ENCODE peak calls at places on chromosome 22, in nine cellular contexts. One of them, this sample, is unnamed. For H3K9me3, the result is how much of the 10 kb centered on the place peaks cover.

GRCh38 chr22:25048659-25049657 is 96.4 kb downstream of the KIAA1671 start:
- DNase-seq in heart left ventricle: peak
- DNase-seq in sigmoid colon: no peak
- DNase-seq in endodermal cell: peak
- DNase-seq in A549: peak
- DNase-seq in upper lobe of right lung: peak
- DNase-seq in IMR-90: peak
- DNase-seq in left ventricle myocardium inferior: peak
- DNase-seq in HCT116: peak
- DNase-seq in this sample: peak

GRCh38 chr22:23305922-23306374 is 125.6 kb downstream of the BCR start:
- DNase-seq in heart left ventricle: peak
- DNase-seq in sigmoid colon: peak
- DNase-seq in endodermal cell: no peak
- DNase-seq in A549: no peak
- DNase-seq in upper lobe of right lung: peak
- DNase-seq in IMR-90: peak
- DNase-seq in left ventricle myocardium inferior: peak
- DNase-seq in HCT116: no peak
- DNase-seq in this sample: no peak

GRCh38 chr22:41458161-41458728 is 10.2 kb downstream of the PHF5A start:
- DNase-seq in heart left ventricle: no peak
- DNase-seq in sigmoid colon: no peak
- DNase-seq in endodermal cell: no peak
- DNase-seq in A549: no peak
- DNase-seq in upper lobe of right lung: no peak
- DNase-seq in IMR-90: no peak
- DNase-seq in left ventricle myocardium inferior: no peak
- DNase-seq in HCT116: no peak
- DNase-seq in this sample: no peak

GRCh38 chr22:41445171-41446056 is 1.2 kb downstream of the TOB2 start:
- DNase-seq in heart left ventricle: peak
- DNase-seq in sigmoid colon: peak
- DNase-seq in endodermal cell: peak
- DNase-seq in A549: no peak
- DNase-seq in upper lobe of right lung: no peak
- DNase-seq in IMR-90: no peak
- DNase-seq in left ventricle myocardium inferior: peak
- DNase-seq in HCT116: no peak
- DNase-seq in this sample: peak

GRCh38 chr22:39301108-39301507 is 18.3 kb downstream of the RPL3 start:
- DNase-seq in heart left ventricle: no peak
- DNase-seq in sigmoid colon: no peak
- DNase-seq in endodermal cell: no peak
- DNase-seq in A549: no peak
- DNase-seq in upper lobe of right lung: no peak
- DNase-seq in IMR-90: no peak
- DNase-seq in left ventricle myocardium inferior: no peak
- DNase-seq in HCT116: no peak
- DNase-seq in this sample: no peak

GRCh38 chr22:17921871-17922821 is 102.2 kb downstream of the MICAL3 start:
- DNase-seq in heart left ventricle: peak
- DNase-seq in sigmoid colon: no peak
- DNase-seq in endodermal cell: peak
- DNase-seq in A549: no peak
- DNase-seq in upper lobe of right lung: no peak
- DNase-seq in IMR-90: no peak
- DNase-seq in left ventricle myocardium inferior: peak
- DNase-seq in HCT116: no peak
- DNase-seq in this sample: no peak

GRCh38 chr22:39352301-39352867 is 2.6 kb downstream of the SYNGR1 start:
- DNase-seq in heart left ventricle: no peak
- DNase-seq in sigmoid colon: no peak
- DNase-seq in endodermal cell: no peak
- DNase-seq in A549: no peak
- DNase-seq in upper lobe of right lung: no peak
- DNase-seq in IMR-90: no peak
- DNase-seq in left ventricle myocardium inferior: no peak
- DNase-seq in HCT116: no peak
- DNase-seq in this sample: no peak

GRCh38 chr22:27881404-27881803 is 37.7 kb downstream of the PITPNB start:
- DNase-seq in heart left ventricle: no peak
- DNase-seq in sigmoid colon: peak
- DNase-seq in endodermal cell: no peak
- DNase-seq in A549: no peak
- DNase-seq in upper lobe of right lung: no peak
- DNase-seq in IMR-90: peak
- DNase-seq in left ventricle myocardium inferior: peak
- DNase-seq in HCT116: no peak
- DNase-seq in this sample: peak

GRCh38 chr22:19608114-19608494 is 83.9 kb upstream of the CLDN5 start:
- DNase-seq in heart left ventricle: no peak
- DNase-seq in sigmoid colon: no peak
- DNase-seq in endodermal cell: no peak
- DNase-seq in A549: no peak
- DNase-seq in upper lobe of right lung: no peak
- DNase-seq in IMR-90: no peak
- DNase-seq in left ventricle myocardium inferior: no peak
- DNase-seq in HCT116: no peak
- DNase-seq in this sample: no peak

GRCh38 chr22:40001800-40002577 is 7.2 kb downstream of the FAM83F start:
- DNase-seq in heart left ventricle: no peak
- DNase-seq in sigmoid colon: no peak
- DNase-seq in endodermal cell: no peak
- DNase-seq in A549: no peak
- DNase-seq in upper lobe of right lung: no peak
- DNase-seq in IMR-90: no peak
- DNase-seq in left ventricle myocardium inferior: no peak
- DNase-seq in HCT116: no peak
- DNase-seq in this sample: no peak

GRCh38 chr22:24037851-24038765 is 27.0 kb downstream of the CABIN1 start:
- DNase-seq in heart left ventricle: peak
- DNase-seq in sigmoid colon: no peak
- DNase-seq in endodermal cell: peak
- DNase-seq in A549: no peak
- DNase-seq in upper lobe of right lung: no peak
- DNase-seq in IMR-90: no peak
- DNase-seq in left ventricle myocardium inferior: no peak
- DNase-seq in HCT116: no peak
- DNase-seq in this sample: no peak

GRCh38 chr22:24060375-24060788 is 49.3 kb downstream of the CABIN1 start:
- DNase-seq in heart left ventricle: no peak
- DNase-seq in sigmoid colon: no peak
- DNase-seq in endodermal cell: no peak
- DNase-seq in A549: no peak
- DNase-seq in upper lobe of right lung: no peak
- DNase-seq in IMR-90: peak
- DNase-seq in left ventricle myocardium inferior: no peak
- DNase-seq in HCT116: no peak
- DNase-seq in this sample: peak

GRCh38 chr22:47259049-47259448 is 496.6 kb downstream of the TBC1D22A start:
- DNase-seq in heart left ventricle: no peak
- DNase-seq in sigmoid colon: no peak
- DNase-seq in endodermal cell: no peak
- DNase-seq in A549: no peak
- DNase-seq in upper lobe of right lung: no peak
- DNase-seq in IMR-90: no peak
- DNase-seq in left ventricle myocardium inferior: no peak
- DNase-seq in HCT116: no peak
- DNase-seq in this sample: no peak

GRCh38 chr22:20200411-20200810 is 49.6 kb upstream of the CCDC188 start:
- DNase-seq in heart left ventricle: no peak
- DNase-seq in sigmoid colon: no peak
- DNase-seq in endodermal cell: no peak
- DNase-seq in A549: no peak
- DNase-seq in upper lobe of right lung: no peak
- DNase-seq in IMR-90: no peak
- DNase-seq in left ventricle myocardium inferior: no peak
- DNase-seq in HCT116: no peak
- DNase-seq in this sample: no peak

GRCh38 chr22:23054531-23055257 is 15.6 kb upstream of the GNAZ start:
- DNase-seq in heart left ventricle: no peak
- DNase-seq in sigmoid colon: no peak
- DNase-seq in endodermal cell: peak
- DNase-seq in A549: no peak
- DNase-seq in upper lobe of right lung: peak
- DNase-seq in IMR-90: no peak
- DNase-seq in left ventricle myocardium inferior: no peak
- DNase-seq in HCT116: no peak
- DNase-seq in this sample: no peak

GRCh38 chr22:24816841-24817240 is 10.8 kb downstream of the SGSM1 start:
- DNase-seq in heart left ventricle: no peak
- DNase-seq in sigmoid colon: peak
- DNase-seq in endodermal cell: no peak
- DNase-seq in A549: no peak
- DNase-seq in upper lobe of right lung: no peak
- DNase-seq in IMR-90: no peak
- DNase-seq in left ventricle myocardium inferior: no peak
- DNase-seq in HCT116: no peak
- DNase-seq in this sample: no peak

DNA sequence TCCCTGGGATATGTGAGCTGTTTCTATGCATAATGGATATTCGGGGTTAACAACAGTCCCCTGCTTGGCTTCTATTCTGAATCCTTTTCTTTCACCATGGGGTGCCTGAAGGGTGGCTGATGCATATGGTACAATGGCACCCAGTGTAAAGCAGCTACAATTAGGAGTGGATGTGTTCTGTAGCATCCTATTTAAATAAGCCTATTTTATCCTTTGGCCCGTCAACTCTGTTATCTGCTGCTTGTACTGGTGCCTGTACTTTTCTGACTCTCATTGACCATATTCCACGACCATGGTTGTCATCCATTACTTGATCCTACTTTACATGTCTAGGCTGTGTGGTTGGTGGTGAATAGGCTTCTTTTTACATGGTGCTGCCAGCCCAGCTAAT is 1.3 kb downstream of the TUG1 start:
- DNase-seq in heart left ventricle: no peak
- DNase-seq in sigmoid colon: no peak
- DNase-seq in endodermal cell: no peak
- DNase-seq in A549: no peak
- DNase-seq in upper lobe of right lung: no peak
- DNase-seq in IMR-90: no peak
- DNase-seq in left ventricle myocardium inferior: no peak
- DNase-seq in HCT116: no peak
- DNase-seq in this sample: no peak
- H3K9me3 ChIP-seq in heart left ventricle: half or more
- H3K9me3 ChIP-seq in sigmoid colon: under half
- H3K9me3 ChIP-seq in endodermal cell: half or more
- H3K9me3 ChIP-seq in A549: half or more
- H3K9me3 ChIP-seq in upper lobe of right lung: under half
- H3K9me3 ChIP-seq in IMR-90: under half
- H3K9me3 ChIP-seq in left ventricle myocardium inferior: half or more
- H3K9me3 ChIP-seq in HCT116: half or more
- H3K9me3 ChIP-seq in this sample: half or more

GRCh38 chr22:45051419-45051818 is 41.6 kb upstream of the PHF21B start:
- DNase-seq in heart left ventricle: no peak
- DNase-seq in sigmoid colon: no peak
- DNase-seq in endodermal cell: no peak
- DNase-seq in A549: no peak
- DNase-seq in upper lobe of right lung: no peak
- DNase-seq in IMR-90: no peak
- DNase-seq in left ventricle myocardium inferior: no peak
- DNase-seq in HCT116: no peak
- DNase-seq in this sample: no peak

GRCh38 chr22:45051946-45052345 is 42.1 kb upstream of the PHF21B start:
- DNase-seq in heart left ventricle: no peak
- DNase-seq in sigmoid colon: no peak
- DNase-seq in endodermal cell: no peak
- DNase-seq in A549: no peak
- DNase-seq in upper lobe of right lung: no peak
- DNase-seq in IMR-90: no peak
- DNase-seq in left ventricle myocardium inferior: no peak
- DNase-seq in HCT116: no peak
- DNase-seq in this sample: no peak

GRCh38 chr22:45053571-45053970 is 43.8 kb upstream of the PHF21B start:
- DNase-seq in heart left ventricle: no peak
- DNase-seq in sigmoid colon: no peak
- DNase-seq in endodermal cell: no peak
- DNase-seq in A549: no peak
- DNase-seq in upper lobe of right lung: no peak
- DNase-seq in IMR-90: no peak
- DNase-seq in left ventricle myocardium inferior: no peak
- DNase-seq in HCT116: no peak
- DNase-seq in this sample: no peak

GRCh38 chr22:45055936-45056335 is 46.1 kb upstream of the PHF21B start:
- DNase-seq in heart left ventricle: no peak
- DNase-seq in sigmoid colon: no peak
- DNase-seq in endodermal cell: no peak
- DNase-seq in A549: no peak
- DNase-seq in upper lobe of right lung: no peak
- DNase-seq in IMR-90: no peak
- DNase-seq in left ventricle myocardium inferior: no peak
- DNase-seq in HCT116: no peak
- DNase-seq in this sample: no peak

DNA sequence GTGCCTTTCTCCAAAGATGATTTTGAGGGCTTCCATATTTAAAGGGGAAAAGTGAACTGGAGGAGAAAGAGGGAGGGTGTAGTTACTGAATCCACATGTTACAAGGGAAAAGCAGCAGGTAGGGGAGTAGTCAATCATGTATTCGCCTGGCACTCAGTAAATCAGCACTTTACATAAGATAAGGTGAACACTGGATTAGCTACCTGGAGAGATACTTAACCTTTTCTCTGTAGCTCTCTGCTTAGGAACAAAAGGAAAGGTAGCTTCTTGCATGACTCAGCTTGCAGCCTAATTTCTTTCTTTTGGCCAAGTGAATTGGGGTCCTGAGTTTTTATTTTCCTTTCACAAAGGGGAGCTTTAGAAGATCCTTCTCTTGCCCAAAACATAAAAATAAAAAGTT is 43.3 kb upstream of the PHF21B start:
- DNase-seq in heart left ventricle: no peak
- DNase-seq in sigmoid colon: no peak
- DNase-seq in endodermal cell: no peak
- DNase-seq in A549: no peak
- DNase-seq in upper lobe of right lung: no peak
- DNase-seq in IMR-90: no peak
- DNase-seq in left ventricle myocardium inferior: no peak
- DNase-seq in HCT116: no peak
- DNase-seq in this sample: no peak
- H3K4me3 ChIP-seq in heart left ventricle: no peak
- H3K4me3 ChIP-seq in sigmoid colon: no peak
- H3K4me3 ChIP-seq in endodermal cell: peak
- H3K4me3 ChIP-seq in A549: no peak
- H3K4me3 ChIP-seq in upper lobe of right lung: no peak
- H3K4me3 ChIP-seq in IMR-90: no peak
- H3K4me3 ChIP-seq in left ventricle myocardium inferior: no peak
- H3K4me3 ChIP-seq in HCT116: no peak
- H3K4me3 ChIP-seq in this sample: no peak

GRCh38 chr22:48651981-48652538 is 1175.6 kb downstream of the BRD1 start:
- DNase-seq in heart left ventricle: no peak
- DNase-seq in sigmoid colon: no peak
- DNase-seq in endodermal cell: no peak
- DNase-seq in A549: no peak
- DNase-seq in upper lobe of right lung: no peak
- DNase-seq in IMR-90: no peak
- DNase-seq in left ventricle myocardium inferior: no peak
- DNase-seq in HCT116: no peak
- DNase-seq in this sample: no peak
- H3K9me3 ChIP-seq in heart left ventricle: under half
- H3K9me3 ChIP-seq in sigmoid colon: under half
- H3K9me3 ChIP-seq in endodermal cell: under half
- H3K9me3 ChIP-seq in A549: under half
- H3K9me3 ChIP-seq in upper lobe of right lung: under half
- H3K9me3 ChIP-seq in IMR-90: half or more
- H3K9me3 ChIP-seq in left ventricle myocardium inferior: under half
- H3K9me3 ChIP-seq in HCT116: under half
- H3K9me3 ChIP-seq in this sample: under half

GRCh38 chr22:30802202-30803166 is 107.8 kb downstream of the OSBP2 start:
- DNase-seq in heart left ventricle: peak
- DNase-seq in sigmoid colon: peak
- DNase-seq in endodermal cell: peak
- DNase-seq in A549: peak
- DNase-seq in upper lobe of right lung: peak
- DNase-seq in IMR-90: peak
- DNase-seq in left ventricle myocardium inferior: peak
- DNase-seq in HCT116: peak
- DNase-seq in this sample: peak
- H3K4me3 ChIP-seq in heart left ventricle: peak
- H3K4me3 ChIP-seq in sigmoid colon: no peak
- H3K4me3 ChIP-seq in endodermal cell: peak
- H3K4me3 ChIP-seq in A549: peak
- H3K4me3 ChIP-seq in upper lobe of right lung: no peak
- H3K4me3 ChIP-seq in IMR-90: peak
- H3K4me3 ChIP-seq in left ventricle myocardium inferior: peak
- H3K4me3 ChIP-seq in HCT116: peak
- H3K4me3 ChIP-seq in this sample: peak

This sample was measured in MG63.